ENCODE peak calls at places on chromosomes 2 and 18, in eight cellular contexts. O, I, X, B, D, H, U and Q are unnamed samples.

GRCh38 chr2:25437881-25438662 is 96.3 kb upstream of the DNMT3A start:
- ATAC-seq in O (no peak), I (no peak), X (no peak), B (no peak), D (no peak), H (peak; percentile 52), U (peak; percentile 44), Q (no peak)

GRCh38 chr2:3446381-3446780 is 66.9 kb downstream of the TRAPPC12 start:
- ATAC-seq in O (no peak), I (no peak), X (no peak), B (no peak), D (no peak), H (no peak), U (no peak), Q (no peak)

GRCh38 chr2:217798743-217799552 is 203.8 kb downstream of the TNS1 start:
- ATAC-seq in O (no peak), I (no peak), X (no peak), B (no peak), D (no peak), H (peak; percentile 86), U (no peak), Q (peak; percentile 34)

GRCh38 chr2:109529532-109530449 is 84.0 kb downstream of the SEPTIN10 start:
- ATAC-seq in O (no peak), I (no peak), X (no peak), B (no peak), D (no peak), H (no peak), U (no peak), Q (peak; percentile 58)

GRCh38 chr18:36583155-36583745 is 245.6 kb downstream of the TPGS2 start:
- ATAC-seq in O (no peak), I (no peak), X (peak; percentile 61), B (no peak), D (no peak), H (peak; percentile 97), U (peak; percentile 99), Q (no peak)

GRCh38 chr18:8701546-8702118 is 3.7 kb upstream of the MTCL1 start:
- ATAC-seq in O (no peak), I (no peak), X (no peak), B (no peak), D (no peak), H (no peak), U (no peak), Q (no peak)

GRCh38 chr2:64837925-64838641 is 151.1 kb upstream of the SLC1A4 start:
- ATAC-seq in O (peak; percentile 26), I (peak; percentile 35), X (no peak), B (peak; percentile 37), D (peak; percentile 62), H (peak; percentile 25), U (no peak), Q (no peak)

GRCh38 chr2:33509908-33510588 is 33.6 kb downstream of the RASGRP3 start:
- ATAC-seq in O (no peak), I (no peak), X (no peak), B (no peak), D (no peak), H (peak; percentile 27), U (no peak), Q (no peak)

GRCh38 chr18:54945726-54946125 is 13.5 kb downstream of the CCDC68 start:
- ATAC-seq in O (peak; percentile 53), I (no peak), X (peak; percentile 57), B (no peak), D (no peak), H (no peak), U (no peak), Q (no peak)

GRCh38 chr2:120415060-120415459 is 69.1 kb downstream of the INHBB start:
- ATAC-seq in O (no peak), I (no peak), X (no peak), B (no peak), D (no peak), H (no peak), U (no peak), Q (no peak)

GRCh38 chr2:169139993-169140767 is 70.8 kb downstream of the DHRS9 start:
- ATAC-seq in O (no peak), I (no peak), X (no peak), B (no peak), D (no peak), H (no peak), U (peak; percentile 76), Q (no peak)

GRCh38 chr2:120913972-120914838 is 178.5 kb downstream of the GLI2 start:
- ATAC-seq in O (peak; percentile 18), I (no peak), X (no peak), B (peak; percentile 6), D (peak; percentile 6), H (no peak), U (no peak), Q (no peak)

GRCh38 chr2:222976521-222977076 is 75.4 kb upstream of the KCNE4 start:
- ATAC-seq in O (no peak), I (no peak), X (no peak), B (no peak), D (no peak), H (peak; percentile 58), U (no peak), Q (no peak)

GRCh38 chr2:100309973-100310719 is 12.2 kb downstream of the LONRF2 start:
- ATAC-seq in O (no peak), I (no peak), X (peak; percentile 51), B (no peak), D (no peak), H (no peak), U (no peak), Q (no peak)

GRCh38 chr18:24922491-24922890 is 429.5 kb downstream of the ZNF521 start:
- ATAC-seq in O (no peak), I (no peak), X (no peak), B (no peak), D (no peak), H (peak; percentile 53), U (no peak), Q (no peak)

DNA sequence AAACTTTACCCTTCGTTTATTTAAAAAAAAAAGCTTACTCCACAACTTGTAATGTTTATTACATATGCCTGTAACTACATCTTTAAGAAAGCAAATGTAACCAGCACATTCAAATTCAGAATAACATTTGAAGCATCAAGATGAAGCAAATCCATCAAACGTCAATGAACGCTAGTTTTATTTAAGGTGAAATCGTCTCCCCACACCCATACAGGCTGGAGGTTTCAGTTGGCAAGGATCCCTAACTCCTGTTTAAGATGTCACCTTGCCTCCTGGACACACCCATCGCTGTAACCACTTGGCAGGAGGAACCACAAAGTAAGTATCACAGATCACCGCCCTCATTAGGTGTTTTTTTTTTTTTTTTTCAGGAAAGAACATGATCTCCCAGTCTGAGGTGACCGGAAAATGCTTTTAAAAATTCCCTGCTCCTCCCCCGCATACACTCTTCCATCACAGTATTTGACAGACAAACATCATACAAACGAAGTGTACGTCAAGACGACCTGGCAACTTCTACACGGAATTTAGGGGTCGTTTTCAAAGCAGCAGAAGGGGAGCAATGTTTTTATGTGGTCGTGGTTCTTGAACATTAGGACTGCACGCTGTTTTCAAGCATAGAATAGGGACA is 19.7 kb upstream of the STPG4 start:
- ATAC-seq in O (no peak), I (peak; percentile 30), X (peak; percentile 57), B (peak; percentile 2), D (peak; percentile 66), H (peak; percentile 37), U (peak; percentile 3), Q (no peak)
- TF ChIP-seq POLR2AphosphoS5 in O (peak; percentile 42), I (peak; percentile 58), X (no peak), B (peak; percentile 24), D (peak; percentile 44), H (peak; percentile 82), U (no peak), Q (peak; percentile 71)

GRCh38 chr18:29311580-29311979 is 1134.7 kb upstream of the CDH2 start:
- ATAC-seq in O (no peak), I (no peak), X (no peak), B (no peak), D (no peak), H (no peak), U (no peak), Q (no peak)
- TF ChIP-seq POLR2AphosphoS5 in O (no peak), I (no peak), X (no peak), B (no peak), D (no peak), H (no peak), U (no peak), Q (no peak)

GRCh38 chr2:86632672-86633071 is 9.0 kb upstream of the RNF103 start:
- ATAC-seq in O (peak; percentile 86), I (peak; percentile 69), X (no peak), B (no peak), D (no peak), H (no peak), U (no peak), Q (no peak)
- TF ChIP-seq POLR2AphosphoS5 in O (no peak), I (no peak), X (no peak), B (no peak), D (no peak), H (no peak), U (no peak), Q (no peak)

DNA sequence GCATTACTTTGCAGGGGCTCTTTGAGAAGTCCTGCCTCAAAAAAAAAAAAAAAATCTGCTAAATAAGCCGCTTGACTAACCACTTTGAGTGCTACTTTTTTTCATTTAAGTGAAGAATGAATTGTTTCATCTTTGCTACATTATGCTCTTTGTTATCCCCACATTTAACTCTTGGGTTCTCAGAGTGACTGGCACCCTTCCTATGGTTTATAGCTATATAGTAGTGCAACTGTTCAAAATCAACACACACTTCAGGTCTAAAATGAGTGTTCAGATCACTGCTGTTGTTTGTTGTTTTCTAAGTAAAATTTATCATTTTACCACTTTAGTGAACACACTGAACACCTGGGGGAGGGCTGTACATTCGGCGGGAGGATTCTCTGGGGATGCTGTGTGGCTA is 13.6 kb downstream of the STPG4 start:
- ATAC-seq in O (no peak), I (no peak), X (no peak), B (no peak), D (no peak), H (no peak), U (no peak), Q (no peak)
- TF ChIP-seq POLR2AphosphoS5 in O (no peak), I (no peak), X (no peak), B (no peak), D (no peak), H (no peak), U (no peak), Q (no peak)

GRCh38 chr18:3652380-3653262 is 202.6 kb downstream of the TGIF1 start:
- ATAC-seq in O (peak; percentile 83), I (peak; percentile 87), X (peak; percentile 86), B (peak; percentile 72), D (peak; percentile 63), H (no peak), U (no peak), Q (no peak)
- TF ChIP-seq POLR2AphosphoS5 in O (no peak), I (peak; percentile 90), X (peak; percentile 93), B (peak; percentile 93), D (peak; percentile 62), H (no peak), U (no peak), Q (peak; percentile 48)

GRCh38 chr2:191678437-191679110 is 638 bp downstream of the NABP1 start:
- ATAC-seq in O (peak; percentile 26), I (peak; percentile 38), X (peak; percentile 59), B (peak; percentile 41), D (peak; percentile 64), H (peak; percentile 20), U (peak; percentile 34), Q (peak; percentile 10)
- TF ChIP-seq POLR2AphosphoS5 in O (no peak), I (no peak), X (peak; percentile 46), B (no peak), D (no peak), H (peak; percentile 4), U (no peak), Q (no peak)

GRCh38 chr2:216117566-216117965 is 8.4 kb downstream of the XRCC5 start:
- ATAC-seq in O (no peak), I (no peak), X (no peak), B (no peak), D (no peak), H (no peak), U (no peak), Q (no peak)
- TF ChIP-seq POLR2AphosphoS5 in O (no peak), I (no peak), X (no peak), B (no peak), D (no peak), H (no peak), U (no peak), Q (no peak)